ENCODE peak calls at places on chromosome 15, in six cellular contexts. One of them, this sample, is unnamed.

GRCh38 chr15:88426304-88426703 is 40.9 kb downstream of the MRPL46 start:
- DNase-seq in stimulated activated CD4-positive, alpha-beta T cell treated with anti-CD3 and anti-CD28 coated beads, Interleukin-1b, Interleukin-23, amount 100 ng/mL, for 24 hours: no peak
- DNase-seq in left cardiac atrium: no peak
- DNase-seq in activated CD8-positive, alpha-beta memory T cell treated with anti-CD3 and anti-CD28 coated beads, Interleukin-2, amount 50 U/mL, for 48 hours: no peak
- DNase-seq in stimulated activated CD8-positive, alpha-beta memory T cell treated with anti-CD3 and anti-CD28 coated beads, Interleukin-2, amount 100 ng/mL, for 48 hours: no peak
- DNase-seq in astrocyte: no peak
- DNase-seq in this sample: no peak

GRCh38 chr15:101307897-101308603 is 13.0 kb upstream of the SNRPA1 start:
- DNase-seq in stimulated activated CD8-positive, alpha-beta memory T cell treated with anti-CD3 and anti-CD28 coated beads, Interleukin-2, amount 100 ng/mL, for 48 hours: no peak
- DNase-seq in astrocyte: no peak
- DNase-seq in left cardiac atrium: no peak
- DNase-seq in stimulated activated CD4-positive, alpha-beta T cell treated with anti-CD3 and anti-CD28 coated beads, Interleukin-1b, Interleukin-23, amount 100 ng/mL, for 24 hours: no peak
- DNase-seq in activated CD8-positive, alpha-beta memory T cell treated with anti-CD3 and anti-CD28 coated beads, Interleukin-2, amount 50 U/mL, for 48 hours: no peak
- DNase-seq in this sample: no peak

GRCh38 chr15:84872009-84872900 is 12.2 kb upstream of the SLC28A1 start:
- DNase-seq in astrocyte: peak
- DNase-seq in stimulated activated CD4-positive, alpha-beta T cell treated with anti-CD3 and anti-CD28 coated beads, Interleukin-1b, Interleukin-23, amount 100 ng/mL, for 24 hours: no peak
- DNase-seq in activated CD8-positive, alpha-beta memory T cell treated with anti-CD3 and anti-CD28 coated beads, Interleukin-2, amount 50 U/mL, for 48 hours: no peak
- DNase-seq in left cardiac atrium: no peak
- DNase-seq in stimulated activated CD8-positive, alpha-beta memory T cell treated with anti-CD3 and anti-CD28 coated beads, Interleukin-2, amount 100 ng/mL, for 48 hours: no peak
- DNase-seq in this sample: peak

GRCh38 chr15:55277715-55278114 is 11.9 kb downstream of the RAB27A start:
- DNase-seq in stimulated activated CD8-positive, alpha-beta memory T cell treated with anti-CD3 and anti-CD28 coated beads, Interleukin-2, amount 100 ng/mL, for 48 hours: no peak
- DNase-seq in stimulated activated CD4-positive, alpha-beta T cell treated with anti-CD3 and anti-CD28 coated beads, Interleukin-1b, Interleukin-23, amount 100 ng/mL, for 24 hours: no peak
- DNase-seq in left cardiac atrium: no peak
- DNase-seq in activated CD8-positive, alpha-beta memory T cell treated with anti-CD3 and anti-CD28 coated beads, Interleukin-2, amount 50 U/mL, for 48 hours: no peak
- DNase-seq in astrocyte: no peak
- DNase-seq in this sample: no peak

GRCh38 chr15:31398677-31399260 is 72.1 kb downstream of the KLF13 start:
- DNase-seq in stimulated activated CD8-positive, alpha-beta memory T cell treated with anti-CD3 and anti-CD28 coated beads, Interleukin-2, amount 100 ng/mL, for 48 hours: no peak
- DNase-seq in astrocyte: no peak
- DNase-seq in activated CD8-positive, alpha-beta memory T cell treated with anti-CD3 and anti-CD28 coated beads, Interleukin-2, amount 50 U/mL, for 48 hours: no peak
- DNase-seq in left cardiac atrium: no peak
- DNase-seq in stimulated activated CD4-positive, alpha-beta T cell treated with anti-CD3 and anti-CD28 coated beads, Interleukin-1b, Interleukin-23, amount 100 ng/mL, for 24 hours: no peak
- DNase-seq in this sample: peak

GRCh38 chr15:56242576-56243116 is 1.0 kb downstream of the RFX7 start:
- DNase-seq in left cardiac atrium: no peak
- DNase-seq in stimulated activated CD8-positive, alpha-beta memory T cell treated with anti-CD3 and anti-CD28 coated beads, Interleukin-2, amount 100 ng/mL, for 48 hours: no peak
- DNase-seq in astrocyte: no peak
- DNase-seq in activated CD8-positive, alpha-beta memory T cell treated with anti-CD3 and anti-CD28 coated beads, Interleukin-2, amount 50 U/mL, for 48 hours: no peak
- DNase-seq in stimulated activated CD4-positive, alpha-beta T cell treated with anti-CD3 and anti-CD28 coated beads, Interleukin-1b, Interleukin-23, amount 100 ng/mL, for 24 hours: no peak
- DNase-seq in this sample: no peak

GRCh38 chr15:97502038-97502437 is 458.5 kb upstream of the ARRDC4 start:
- DNase-seq in left cardiac atrium: no peak
- DNase-seq in astrocyte: peak
- DNase-seq in activated CD8-positive, alpha-beta memory T cell treated with anti-CD3 and anti-CD28 coated beads, Interleukin-2, amount 50 U/mL, for 48 hours: no peak
- DNase-seq in stimulated activated CD8-positive, alpha-beta memory T cell treated with anti-CD3 and anti-CD28 coated beads, Interleukin-2, amount 100 ng/mL, for 48 hours: no peak
- DNase-seq in stimulated activated CD4-positive, alpha-beta T cell treated with anti-CD3 and anti-CD28 coated beads, Interleukin-1b, Interleukin-23, amount 100 ng/mL, for 24 hours: no peak
- DNase-seq in this sample: peak

GRCh38 chr15:62877276-62877857 is 165.2 kb upstream of the TPM1 start:
- DNase-seq in left cardiac atrium: no peak
- DNase-seq in stimulated activated CD4-positive, alpha-beta T cell treated with anti-CD3 and anti-CD28 coated beads, Interleukin-1b, Interleukin-23, amount 100 ng/mL, for 24 hours: no peak
- DNase-seq in astrocyte: no peak
- DNase-seq in activated CD8-positive, alpha-beta memory T cell treated with anti-CD3 and anti-CD28 coated beads, Interleukin-2, amount 50 U/mL, for 48 hours: no peak
- DNase-seq in stimulated activated CD8-positive, alpha-beta memory T cell treated with anti-CD3 and anti-CD28 coated beads, Interleukin-2, amount 100 ng/mL, for 48 hours: no peak
- DNase-seq in this sample: no peak

GRCh38 chr15:37900286-37901221 is 33.9 kb upstream of the TMCO5A start:
- DNase-seq in astrocyte: peak
- DNase-seq in left cardiac atrium: no peak
- DNase-seq in activated CD8-positive, alpha-beta memory T cell treated with anti-CD3 and anti-CD28 coated beads, Interleukin-2, amount 50 U/mL, for 48 hours: no peak
- DNase-seq in stimulated activated CD8-positive, alpha-beta memory T cell treated with anti-CD3 and anti-CD28 coated beads, Interleukin-2, amount 100 ng/mL, for 48 hours: no peak
- DNase-seq in stimulated activated CD4-positive, alpha-beta T cell treated with anti-CD3 and anti-CD28 coated beads, Interleukin-1b, Interleukin-23, amount 100 ng/mL, for 24 hours: no peak
- DNase-seq in this sample: peak